ENCODE peak calls at places on chromosomes 1 and 21, in four cellular contexts. L is cardiac muscle cell; K is NCI-H510A treated with DMSO at 0.1 percent for 48 hours; R is effector memory CD8-positive, alpha-beta T cell. D is an unnamed sample.

GRCh38 chr1:182329471-182329870 is 62.1 kb downstream of the GLUL start:
- DNase-seq in R (no peak), K (no peak), L (no peak), D (no peak)

GRCh38 chr1:157004771-157005170 is 40.8 kb downstream of the ARHGEF11 start:
- DNase-seq in R (no peak), L (peak), K (no peak), D (no peak)

GRCh38 chr21:40512590-40512989 is 334.4 kb downstream of the DSCAM start:
- DNase-seq in K (no peak), L (no peak), R (no peak), D (no peak)

GRCh38 chr1:167630568-167631385 is 745 bp downstream of the RCSD1 start:
- DNase-seq in L (no peak), R (peak), K (no peak), D (no peak)

GRCh38 chr1:86582161-86582560 is 35.3 kb downstream of the CLCA4 start:
- DNase-seq in K (no peak), L (no peak), R (no peak), D (no peak)

GRCh38 chr1:226443439-226443838 is 35.5 kb upstream of the PARP1 start:
- DNase-seq in K (no peak), L (peak), R (no peak), D (no peak)

GRCh38 chr21:40871099-40871498 is 24.1 kb upstream of the DSCAM start:
- DNase-seq in K (no peak), R (no peak), L (no peak), D (no peak)

GRCh38 chr1:222373831-222374603 is 173.9 kb downstream of the HHIPL2 start:
- DNase-seq in R (no peak), L (no peak), K (no peak), D (no peak)

GRCh38 chr21:38358098-38358497 is 101.3 kb downstream of the KCNJ15 start:
- DNase-seq in L (no peak), K (no peak), R (no peak), D (no peak)

GRCh38 chr1:173954179-173954578 is 37.1 kb upstream of the SERPINC1 start:
- DNase-seq in L (peak), K (no peak), R (no peak), D (no peak)

GRCh38 chr1:202153284-202153683 is 7.1 kb downstream of the PTPN7 start:
- DNase-seq in K (no peak), L (no peak), R (no peak), D (no peak)

D was measured in NCI-H446 treated with DMSO at 0.1 percent for 48 hours.